ENCODE peak calls at places on chromosomes 12 and 14, in five cellular contexts. K is thyroid gland, Y is kidney, Z is NB4, M is AG09309. P is an unnamed sample.
A peak's percentile ranks its signal among the peaks of the same experiment; 100 is the strongest.

GRCh38 chr12:52519826-52520662 is at the start of gene KRT5:
- DNase-seq in K (no peak), Y (peak; percentile 67), Z (no peak), M (no peak), P (no peak)

GRCh38 chr14:48936881-48937280 is 649.3 kb downstream of the RPS29 start:
- DNase-seq in K (no peak), Y (no peak), Z (no peak), M (no peak), P (no peak)

GRCh38 chr14:65032319-65032718 is 45.6 kb downstream of the FNTB start:
- DNase-seq in K (no peak), Y (no peak), Z (no peak), M (no peak), P (no peak)

GRCh38 chr14:73125169-73125588 is 11.1 kb upstream of the PSEN1 start:
- DNase-seq in K (no peak), Y (no peak), Z (no peak), M (no peak), P (no peak)

GRCh38 chr12:80442426-80443222 is 1.4 kb upstream of the PTPRQ start:
- DNase-seq in K (no peak), Y (no peak), Z (no peak), M (no peak), P (peak; percentile 26)

GRCh38 chr12:67220065-67220464 is 49.1 kb upstream of the CAND1 start:
- DNase-seq in K (peak; percentile 9), Y (no peak), Z (peak; percentile 15), M (no peak), P (peak; percentile 3)

GRCh38 chr14:93648440-93649168 is 139.7 kb downstream of the PRIMA1 start:
- DNase-seq in K (no peak), Y (no peak), Z (peak; percentile 40), M (no peak), P (no peak)

GRCh38 chr14:47040490-47040889 is 388.9 kb upstream of the RPL10L start:
- DNase-seq in K (no peak), Y (no peak), Z (peak; percentile 6), M (no peak), P (no peak)

GRCh38 chr12:24561411-24561871 is 387.5 kb downstream of the BCAT1 start:
- DNase-seq in K (no peak), Y (no peak), Z (no peak), M (no peak), P (peak; percentile 80)

GRCh38 chr12:11228268-11228879 is 41.1 kb downstream of the PRB3 start:
- DNase-seq in K (peak; percentile 17), Y (no peak), Z (peak; percentile 57), M (no peak), P (peak; percentile 41)

GRCh38 chr12:89205517-89205916 is 146.8 kb downstream of the DUSP6 start:
- DNase-seq in K (no peak), Y (no peak), Z (no peak), M (no peak), P (no peak)

GRCh38 chr12:123815968-123816367 is 53.9 kb downstream of the DNAH10 start:
- DNase-seq in K (no peak), Y (no peak), Z (no peak), M (no peak), P (no peak)

GRCh38 chr12:95511962-95512361 is 38.0 kb downstream of the METAP2 start:
- DNase-seq in K (no peak), Y (no peak), Z (no peak), M (no peak), P (no peak)

GRCh38 chr12:26691234-26691970 is 141.6 kb downstream of the ITPR2 start:
- DNase-seq in K (no peak), Y (peak; percentile 45), Z (peak; percentile 95), M (peak; percentile 84), P (peak; percentile 93)

GRCh38 chr12:124898200-124898950 is 16.1 kb downstream of the UBC start:
- DNase-seq in K (peak; percentile 49), Y (no peak), Z (peak; percentile 70), M (no peak), P (no peak)

GRCh38 chr12:77893918-77894317 is 63.2 kb downstream of the NAV3 start:
- DNase-seq in K (no peak), Y (no peak), Z (no peak), M (no peak), P (peak; percentile 3)

GRCh38 chr14:22641851-22642250 is 2.3 kb downstream of the OR6J1 start:
- DNase-seq in K (no peak), Y (no peak), Z (no peak), M (no peak), P (no peak)

GRCh38 chr14:101365329-101366158 is 195.8 kb upstream of the DIO3 start:
- DNase-seq in K (peak; percentile 20), Y (no peak), Z (no peak), M (no peak), P (peak; percentile 3)

GRCh38 chr14:48973136-48973535 is 613.0 kb downstream of the RPS29 start:
- DNase-seq in K (no peak), Y (no peak), Z (no peak), M (no peak), P (peak; percentile 35)

GRCh38 chr14:38225946-38226345 is 18.2 kb downstream of the SSTR1 start:
- DNase-seq in K (no peak), Y (no peak), Z (no peak), M (no peak), P (no peak)

GRCh38 chr14:98906123-98906995 is 365.6 kb downstream of the BCL11B start:
- DNase-seq in K (peak; percentile 73), Y (no peak), Z (no peak), M (no peak), P (no peak)

GRCh38 chr12:851913-852312 is 97.6 kb downstream of the RAD52 start:
- DNase-seq in K (no peak), Y (no peak), Z (peak; percentile 62), M (no peak), P (peak; percentile 83)

GRCh38 chr12:75720807-75721206 is 209.4 kb upstream of the KRR1 start:
- DNase-seq in K (peak; percentile 73), Y (no peak), Z (no peak), M (no peak), P (no peak)

GRCh38 chr14:55718551-55718950 is 138.5 kb downstream of the KTN1 start:
- DNase-seq in K (peak; percentile 73), Y (peak; percentile 79), Z (no peak), M (no peak), P (no peak)

GRCh38 chr14:99982449-99983250 is 82.6 kb upstream of the EVL start:
- DNase-seq in K (peak; percentile 36), Y (no peak), Z (peak; percentile 78), M (no peak), P (peak; percentile 76)

GRCh38 chr14:50210074-50210473 is 21.3 kb downstream of the SOS2 start:
- DNase-seq in K (no peak), Y (no peak), Z (no peak), M (no peak), P (no peak)

GRCh38 chr14:32697704-32698103 is 241.0 kb upstream of the NPAS3 start:
- DNase-seq in K (no peak), Y (no peak), Z (no peak), M (no peak), P (peak; percentile 19)
- TF ChIP-seq CTCF in K (no peak), Y (no peak), Z (no peak), M (no peak), P (no peak)

GRCh38 chr14:60720962-60721330 is 3.2 kb downstream of the SIX4 start:
- DNase-seq in K (no peak), Y (no peak), Z (no peak), M (no peak), P (no peak)
- H3K4me3 ChIP-seq in K (no peak overlapping the region), Y (peak overlapping the region; percentile 32), Z (no peak overlapping the region), M (peak overlapping the region; percentile 84), P (peak overlapping the region; percentile 73)

GRCh38 chr12:128531153-128531552 is 264.2 kb downstream of the TMEM132C start:
- DNase-seq in K (no peak), Y (no peak), Z (peak; percentile 38), M (no peak), P (no peak)
- TF ChIP-seq CTCF in K (no peak), Y (no peak), Z (peak; percentile 33), M (no peak), P (no peak)

GRCh38 chr12:128790653-128791373 is 32.9 kb downstream of the SLC15A4 start:
- DNase-seq in K (no peak), Y (no peak), Z (no peak), M (no peak), P (no peak)
- H3K4me3 ChIP-seq in K (no peak overlapping the region), Y (no peak overlapping the region), Z (no peak overlapping the region), M (no peak overlapping the region), P (no peak overlapping the region)

DNA sequence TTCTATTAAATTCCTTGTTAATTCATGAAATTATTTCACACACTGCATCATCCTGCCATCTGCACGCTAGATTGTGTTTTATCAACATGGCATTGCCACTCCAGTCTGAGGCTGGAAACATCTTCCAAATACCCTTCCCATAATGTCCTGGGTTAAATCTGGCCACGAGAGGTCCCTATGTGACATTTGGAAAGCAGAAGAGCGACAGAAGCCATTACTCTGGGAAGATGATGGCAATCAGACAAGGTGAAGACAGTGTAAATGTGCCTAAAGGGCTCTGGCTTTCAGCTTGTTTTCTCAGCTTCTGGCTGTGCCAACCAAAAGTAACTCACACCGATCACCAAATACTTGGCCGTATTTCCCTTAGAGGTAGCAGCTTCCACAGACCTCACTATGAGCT is 144.8 kb downstream of the CAPZA3 start:
- DNase-seq in K (no peak), Y (no peak), Z (no peak), M (no peak), P (no peak)
- TF ChIP-seq CTCF in K (no peak), Y (no peak), Z (no peak), M (no peak), P (no peak)

GRCh38 chr14:70441641-70442040 is 10.3 kb upstream of the ADAM21 start:
- DNase-seq in K (no peak), Y (no peak), Z (no peak), M (no peak), P (no peak)
- H3K4me3 ChIP-seq in K (no peak overlapping the region), Y (no peak overlapping the region), Z (no peak overlapping the region), M (no peak overlapping the region), P (no peak overlapping the region)